ENCODE peak calls at places on chromosomes 13 and 19, in nine cellular contexts. V is mesendoderm, R is GM23248, W is endodermal cell, N is stomach, L is heart left ventricle, H is left lung, I is cardiac muscle cell, A is psoas muscle. O is an unnamed sample. For H3K4me1, the result is how much of the 10 kb centered on the place peaks cover.

GRCh38 chr13:109707044-109707794 is 79.2 kb downstream of the IRS2 start:
- DNase-seq in R (no peak), I (no peak), V (peak), N (no peak), L (no peak), W (no peak), H (no peak), A (no peak), O (no peak)

GRCh38 chr19:42150353-42150752 is 18.1 kb upstream of the POU2F2 start:
- DNase-seq in I (no peak), R (no peak), A (no peak), V (no peak), N (no peak), H (no peak), L (no peak), W (no peak), O (no peak)

GRCh38 chr13:74229242-74229641 is 95.0 kb upstream of the KLF12 start:
- DNase-seq in I (no peak), R (no peak), A (no peak), H (no peak), V (no peak), W (no peak), N (no peak), L (no peak), O (no peak)

GRCh38 chr13:114011226-114011625 is 37.4 kb upstream of the C13orf46 start:
- DNase-seq in V (no peak), I (no peak), W (no peak), H (no peak), R (no peak), L (peak), N (no peak), A (peak), O (no peak)

GRCh38 chr13:35514801-35515502 is 38.5 kb upstream of the MAB21L1 start:
- DNase-seq in R (no peak), W (no peak), L (no peak), V (peak), N (no peak), H (no peak), A (no peak), I (no peak), O (no peak)

GRCh38 chr13:44307255-44307654 is 66.4 kb upstream of the SERP2 start:
- DNase-seq in W (no peak), R (no peak), A (no peak), I (no peak), H (no peak), L (no peak), V (no peak), N (no peak), O (no peak)

GRCh38 chr19:37334179-37335071 is 36.5 kb upstream of the ZNF527 start:
- DNase-seq in H (peak), R (peak), W (peak), A (peak), L (peak), I (peak), N (peak), V (peak), O (peak)

GRCh38 chr19:4375620-4376228 is 24.6 kb downstream of the SH3GL1 start:
- DNase-seq in V (peak), A (no peak), L (no peak), H (no peak), I (no peak), N (no peak), R (peak), W (peak), O (no peak)

GRCh38 chr13:104764600-104764999 is 1698.4 kb upstream of the SLC10A2 start:
- DNase-seq in R (no peak), A (no peak), N (no peak), W (no peak), H (no peak), V (no peak), L (no peak), I (no peak), O (no peak)

GRCh38 chr19:8506402-8506957 is 4.0 kb upstream of the PRAM1 start:
- DNase-seq in L (no peak), W (peak), H (no peak), R (no peak), A (no peak), V (peak), I (no peak), N (no peak), O (no peak)

GRCh38 chr13:76148926-76149325 is 512.8 kb downstream of the LMO7 start:
- DNase-seq in L (no peak), H (no peak), N (no peak), I (no peak), V (peak), A (no peak), R (peak), W (no peak), O (no peak)

GRCh38 chr19:10991521-10992081 is 30.8 kb downstream of the SMARCA4 start:
- DNase-seq in N (no peak), R (no peak), W (no peak), L (no peak), V (no peak), A (no peak), H (no peak), I (no peak), O (no peak)

GRCh38 chr19:5269279-5269678 is 71.3 kb downstream of the PTPRS start:
- DNase-seq in A (peak), N (no peak), I (no peak), H (no peak), V (no peak), W (no peak), R (no peak), L (no peak), O (no peak)

GRCh38 chr13:114315074-114315785 is 927 bp downstream of the CHAMP1 start:
- DNase-seq in I (no peak), V (no peak), N (no peak), A (no peak), L (no peak), W (no peak), H (no peak), R (no peak), O (no peak)

GRCh38 chr13:21106089-21106488 is 44.7 kb upstream of the LATS2 start:
- DNase-seq in V (no peak), H (no peak), R (peak), I (no peak), A (no peak), L (no peak), W (no peak), N (no peak), O (no peak)

GRCh38 chr19:1624458-1624857 is 19.2 kb upstream of the UQCR11 start:
- DNase-seq in H (no peak), W (peak), A (peak), V (peak), N (peak), I (peak), R (peak), L (peak), O (peak)

GRCh38 chr13:113906566-113906965 is 42.7 kb upstream of the GAS6 start:
- DNase-seq in N (peak), I (no peak), V (no peak), R (peak), W (peak), A (no peak), H (no peak), L (no peak), O (no peak)

GRCh38 chr13:97432232-97432916 is 1.6 kb upstream of the RAP2A start:
- DNase-seq in A (no peak), V (no peak), H (no peak), I (peak), R (no peak), W (no peak), L (no peak), N (no peak), O (no peak)

GRCh38 chr19:40445637-40445944 is 1.5 kb upstream of the SERTAD3 start:
- DNase-seq in H (no peak), W (no peak), L (no peak), N (no peak), V (no peak), A (no peak), R (no peak), I (no peak), O (no peak)

GRCh38 chr13:67383358-67383757 is 153.2 kb upstream of the PCDH9 start:
- DNase-seq in H (no peak), L (no peak), W (no peak), V (no peak), N (no peak), R (no peak), I (no peak), A (no peak), O (no peak)

GRCh38 chr13:101556676-101557121 is 104.2 kb downstream of the ITGBL1 start:
- DNase-seq in L (no peak), H (no peak), V (no peak), A (peak), N (no peak), I (no peak), W (no peak), R (peak), O (no peak)

GRCh38 chr19:10519421-10519820 is 2.2 kb upstream of the S1PR5 start:
- DNase-seq in A (no peak), H (no peak), N (no peak), I (no peak), L (no peak), R (no peak), W (no peak), V (no peak), O (no peak)

GRCh38 chr19:8835446-8835845 is 3.3 kb downstream of the MBD3L1 start:
- DNase-seq in L (no peak), V (no peak), H (no peak), N (no peak), A (no peak), R (no peak), I (no peak), W (no peak), O (no peak)

GRCh38 chr13:53522034-53522433 is 493.4 kb downstream of the OLFM4 start:
- DNase-seq in H (no peak), W (no peak), N (no peak), A (no peak), R (no peak), L (no peak), V (no peak), I (no peak), O (no peak)

GRCh38 chr13:106153041-106153440 is 382.4 kb downstream of the EFNB2 start:
- DNase-seq in A (no peak), W (no peak), N (no peak), H (no peak), V (no peak), L (no peak), I (no peak), R (no peak), O (no peak)

GRCh38 chr19:2270157-2270571 is 11.8 kb downstream of the PEAK3 start:
- DNase-seq in N (no peak), W (no peak), H (peak), A (peak), I (no peak), L (no peak), R (peak), V (no peak), O (no peak)

GRCh38 chr19:3612901-3613741 is 6.4 kb upstream of the TBXA2R start:
- DNase-seq in V (peak), H (no peak), A (no peak), L (no peak), R (peak), W (peak), N (no peak), I (no peak), O (no peak)

GRCh38 chr19:10762656-10763055 is 44.8 kb downstream of the DNM2 start:
- DNase-seq in R (no peak), H (no peak), L (peak), V (peak), I (no peak), W (no peak), A (no peak), N (no peak), O (no peak)

DNA sequence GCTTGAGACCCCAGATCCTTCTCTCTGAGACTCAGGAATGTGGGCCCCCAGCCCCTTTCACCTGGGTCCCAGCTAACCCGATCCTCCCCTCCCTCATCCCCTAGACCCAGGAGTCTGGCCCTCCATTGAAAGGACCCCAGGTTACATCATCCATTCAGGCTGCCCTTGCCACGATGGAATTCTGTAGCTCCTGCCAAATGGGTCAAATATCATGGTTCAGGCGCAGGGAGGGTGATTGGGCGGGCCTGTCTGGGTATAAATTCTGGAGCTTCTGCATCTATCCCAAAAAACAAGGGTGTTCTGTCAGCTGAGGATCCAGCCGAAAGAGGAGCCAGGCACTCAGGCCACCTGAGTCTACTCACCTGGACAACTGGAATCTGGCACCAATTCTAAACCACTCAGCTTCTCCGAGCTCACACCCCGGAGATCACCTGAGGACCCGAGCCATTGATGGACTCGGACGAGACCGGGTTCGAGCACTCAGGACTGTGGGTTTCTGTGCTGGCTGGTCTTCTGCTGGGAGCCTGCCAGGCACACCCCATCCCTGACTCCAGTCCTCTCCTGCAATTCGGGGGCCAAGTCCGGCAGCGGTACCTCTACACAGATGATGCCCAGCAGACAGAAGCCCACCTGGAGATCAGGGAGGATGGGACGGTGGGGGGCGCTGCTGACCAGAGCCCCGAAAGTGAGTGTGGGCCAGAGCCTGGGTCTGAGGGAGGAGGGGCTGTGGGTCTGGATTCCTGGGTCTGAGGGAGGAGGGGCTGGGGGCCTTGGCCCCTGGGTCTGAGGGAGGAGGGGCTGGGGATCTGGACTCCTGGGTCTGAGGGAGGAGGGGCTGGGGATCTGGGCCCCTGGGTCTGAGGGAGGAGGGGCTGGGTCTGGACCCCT is 707 bp downstream of the FGF21 start:
- DNase-seq in R (no peak), N (no peak), L (no peak), H (no peak), A (no peak), V (no peak), W (peak), I (no peak), O (no peak)
- H3K4me1 ChIP-seq in R (under half), N (under half), L (under half), H (under half), A (under half), V (under half), W (under half), I (under half), O (under half)

DNA sequence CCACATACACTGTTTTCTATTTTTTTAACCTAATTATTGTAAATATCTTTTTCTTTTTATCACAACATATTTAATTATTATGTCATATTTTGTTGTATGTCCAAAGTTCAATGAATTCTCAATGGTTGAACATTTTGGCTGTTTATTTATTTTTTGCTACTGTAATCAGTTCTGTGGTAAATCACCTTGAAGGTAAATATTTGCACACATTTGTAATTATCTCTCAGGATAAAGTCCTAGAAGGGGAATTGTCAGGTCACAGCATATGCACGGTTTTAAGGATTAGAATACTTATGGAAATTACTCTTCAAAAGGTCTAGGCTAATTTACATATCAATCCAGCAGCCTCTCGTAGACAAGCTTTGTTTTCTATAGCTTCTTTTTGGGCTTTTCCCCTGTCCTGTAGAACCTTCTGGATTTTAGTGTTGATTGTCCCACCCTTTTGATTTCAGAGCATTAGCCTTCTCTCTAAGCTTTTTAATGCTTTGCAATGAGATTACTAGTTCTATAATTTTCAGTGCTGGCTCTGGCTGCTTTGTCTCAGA is 362.6 kb downstream of the KCNRG start:
- DNase-seq in V (no peak), H (no peak), L (no peak), W (no peak), I (no peak), A (no peak), R (no peak), N (no peak), O (no peak)
- H3K4me3 ChIP-seq in V (no peak), H (no peak), L (no peak), W (no peak), I (no peak), A (no peak), R (no peak), N (no peak), O (no peak)

GRCh38 chr13:94992277-94992989 is 280.1 kb upstream of the SOX21 start:
- DNase-seq in I (no peak), W (no peak), L (no peak), H (no peak), V (no peak), N (no peak), A (no peak), R (no peak), O (no peak)

GRCh38 chr13:94997126-94997525 is 284.8 kb upstream of the SOX21 start:
- DNase-seq in L (no peak), W (no peak), N (no peak), A (no peak), I (no peak), R (no peak), H (no peak), V (no peak), O (no peak)

GRCh38 chr13:94993608-94994007 is 281.3 kb upstream of the SOX21 start:
- DNase-seq in R (no peak), I (no peak), H (no peak), W (no peak), L (no peak), N (no peak), A (no peak), V (no peak), O (no peak)

GRCh38 chr13:94996445-94996844 is 284.1 kb upstream of the SOX21 start:
- DNase-seq in H (no peak), N (no peak), W (peak), I (no peak), V (peak), R (no peak), A (no peak), L (no peak), O (no peak)

GRCh38 chr13:94994506-94994905 is 282.2 kb upstream of the SOX21 start:
- DNase-seq in V (no peak), A (no peak), N (no peak), I (no peak), L (no peak), W (no peak), H (no peak), R (no peak), O (no peak)
- H3K4me1 ChIP-seq in V (under half), A (under half), N (under half), I (under half), L (under half), W (under half), H (under half), R (under half), O (under half)

GRCh38 chr13:22915442-22916082 is 265.2 kb upstream of the SGCG start:
- DNase-seq in W (peak), H (no peak), N (peak), A (no peak), L (no peak), I (peak), R (peak), V (peak), O (peak)
- H3K4me3 ChIP-seq in W (peak), H (peak), N (peak), A (peak), L (peak), I (peak), R (peak), V (peak), O (peak)

GRCh38 chr19:55635334-55635717 is 5.5 kb upstream of the ZNF580 start:
- DNase-seq in L (no peak), W (no peak), H (no peak), R (peak), N (no peak), V (no peak), I (no peak), A (no peak), O (no peak)
- H3K4me1 ChIP-seq in L (under half), W (under half), H (half or more), R (under half), N (half or more), V (under half), I (under half), A (under half), O (under half)

GRCh38 chr19:48395170-48395455 is 1.6 kb downstream of the GRIN2D start:
- DNase-seq in V (no peak), R (no peak), L (no peak), I (no peak), A (no peak), W (no peak), N (no peak), H (no peak), O (no peak)

GRCh38 chr19:48391100-48392005 is at the start of gene KDELR1:
- DNase-seq in W (peak), R (peak), L (peak), H (peak), V (peak), A (peak), N (peak), I (peak), O (no peak)

GRCh38 chr19:48393559-48394330 is at the start of gene GRIN2D:
- DNase-seq in I (peak), L (no peak), N (no peak), R (peak), A (no peak), H (no peak), W (peak), V (peak), O (no peak)

GRCh38 chr19:48394331-48395169 is 1.1 kb downstream of the GRIN2D start:
- DNase-seq in I (no peak), L (no peak), H (no peak), W (no peak), N (no peak), A (no peak), V (no peak), R (peak), O (no peak)

GRCh38 chr19:48393196-48393558 is 291 bp upstream of the GRIN2D start:
- DNase-seq in A (no peak), W (no peak), N (no peak), R (no peak), I (no peak), V (no peak), H (no peak), L (no peak), O (no peak)
- H3K4me3 ChIP-seq in A (no peak), W (peak), N (no peak), R (peak), I (peak), V (no peak), H (no peak), L (no peak), O (peak)

O was measured in iPS DF 6.9.